ENCODE peak calls at places on chromosomes 11 and 22, in ten cellular contexts. J is lower lobe of right lung; S is mesenchymal stem cell; G is HFF-Myc; V is AG09309; A is fibroblast of pulmonary artery; X is H7; I is CD4-positive, alpha-beta memory T cell; O is CD8-positive, alpha-beta memory T cell; U is ovary. C is an unnamed sample.

GRCh38 chr11:121366970-121367369 is 74.4 kb downstream of the SC5D start:
- DNase-seq in G (no peak), S (peak; percentile 24), I (no peak), U (no peak), J (no peak), O (no peak), X (no peak), V (no peak), A (no peak), C (no peak)

GRCh38 chr22:42622061-42622710 is 7.5 kb upstream of the POLDIP3 start:
- DNase-seq in X (peak; percentile 58), I (no peak), J (no peak), A (no peak), S (no peak), G (no peak), V (no peak), O (no peak), U (no peak), C (no peak)

GRCh38 chr11:10042699-10043098 is 251.3 kb downstream of the SBF2 start:
- DNase-seq in J (no peak), I (no peak), X (no peak), O (no peak), G (no peak), A (no peak), U (no peak), S (no peak), V (no peak), C (no peak)

GRCh38 chr11:19422257-19422656 is 181.5 kb upstream of the E2F8 start:
- DNase-seq in S (no peak), J (no peak), A (no peak), G (no peak), V (no peak), I (no peak), X (no peak), O (no peak), U (no peak), C (no peak)

GRCh38 chr11:17721242-17721999 is 2.0 kb downstream of the MYOD1 start:
- DNase-seq in J (no peak), A (no peak), X (peak; percentile 73), U (no peak), S (no peak), V (no peak), O (peak; percentile 35), G (no peak), I (no peak), C (no peak)

GRCh38 chr11:1083621-1084551 is 9.2 kb downstream of the MUC2 start:
- DNase-seq in V (no peak), U (peak; percentile 31), A (no peak), O (peak; percentile 29), I (no peak), G (no peak), X (peak; percentile 63), J (peak; percentile 43), S (no peak), C (no peak)

GRCh38 chr22:43424865-43425630 is 13.2 kb downstream of the MPPED1 start:
- DNase-seq in O (no peak), A (no peak), S (no peak), V (no peak), I (no peak), G (no peak), J (peak; percentile 44), U (no peak), X (peak; percentile 64), C (no peak)

GRCh38 chr22:17919276-17920144 is 104.9 kb downstream of the MICAL3 start:
- DNase-seq in A (no peak), V (no peak), G (no peak), I (no peak), X (no peak), U (no peak), S (peak; percentile 21), J (no peak), O (no peak), C (no peak)

GRCh38 chr11:10418259-10418949 is 36.7 kb upstream of the AMPD3 start:
- DNase-seq in X (no peak), I (no peak), S (no peak), O (no peak), J (no peak), U (no peak), A (peak; percentile 56), V (peak; percentile 84), G (no peak), C (no peak)

GRCh38 chr22:35568751-35569725 is 28.4 kb downstream of the RASD2 start:
- DNase-seq in X (no peak), G (no peak), U (no peak), O (no peak), J (no peak), V (peak; percentile 44), I (no peak), A (peak; percentile 32), S (no peak), C (no peak)

GRCh38 chr11:112999518-112999917 is 38.3 kb downstream of the NCAM1 start:
- DNase-seq in G (no peak), O (no peak), J (no peak), V (no peak), I (no peak), U (no peak), A (no peak), S (no peak), X (no peak), C (no peak)

GRCh38 chr11:92954003-92954402 is 15.4 kb upstream of the MTNR1B start:
- DNase-seq in V (no peak), U (no peak), S (no peak), I (no peak), O (no peak), G (no peak), J (no peak), X (no peak), A (no peak), C (no peak)

GRCh38 chr11:124923296-124923695 is 4.2 kb downstream of the HEPN1 start:
- DNase-seq in I (no peak), V (no peak), S (no peak), U (no peak), X (no peak), J (no peak), G (no peak), A (no peak), O (no peak), C (no peak)

GRCh38 chr11:22752908-22753310 is 76.7 kb downstream of the SVIP start:
- DNase-seq in I (no peak), S (no peak), G (no peak), X (no peak), U (no peak), J (no peak), A (no peak), V (no peak), O (no peak), C (no peak)

GRCh38 chr11:14141676-14142075 is 179.2 kb downstream of the SPON1 start:
- DNase-seq in J (no peak), G (no peak), U (no peak), I (no peak), O (no peak), X (no peak), V (no peak), S (no peak), A (no peak), C (no peak)

GRCh38 chr11:65576867-65577755 is 1.3 kb downstream of the EHBP1L1 start:
- DNase-seq in G (no peak), U (peak; percentile 59), O (peak; percentile 65), A (peak; percentile 51), J (peak; percentile 85), V (no peak), S (peak; percentile 78), I (no peak), X (no peak), C (no peak)

GRCh38 chr11:127804775-127805446 is 782.4 kb downstream of the ETS1 start:
- DNase-seq in X (no peak), V (no peak), A (no peak), U (no peak), S (no peak), I (no peak), J (no peak), G (no peak), O (no peak), C (no peak)

GRCh38 chr11:26323837-26324236 is 8.1 kb upstream of the ANO3 start:
- DNase-seq in G (no peak), A (no peak), I (no peak), S (no peak), V (no peak), J (no peak), O (no peak), X (no peak), U (no peak), C (no peak)

GRCh38 chr22:37026325-37026724 is 6.8 kb downstream of the MPST start:
- DNase-seq in A (no peak), U (no peak), I (no peak), V (no peak), X (no peak), G (no peak), S (no peak), J (no peak), O (no peak), C (no peak)
- H3K4me3 ChIP-seq in A (no peak overlapping the region), U (no peak overlapping the region), I (no peak overlapping the region), V (no peak overlapping the region), X (no peak overlapping the region), G (no peak overlapping the region), S (no peak overlapping the region), J (no peak overlapping the region), O (no peak overlapping the region), C (no peak overlapping the region)

GRCh38 chr11:126113963-126114362 is 51.3 kb upstream of the CDON start:
- DNase-seq in V (no peak), S (no peak), J (no peak), X (no peak), I (no peak), G (no peak), O (no peak), A (no peak), U (peak; percentile 44), C (no peak)
- H3K4me3 ChIP-seq in V (no peak overlapping the region), S (no peak overlapping the region), J (no peak overlapping the region), X (no peak overlapping the region), I (no peak overlapping the region), G (no peak overlapping the region), O (no peak overlapping the region), A (no peak overlapping the region), U (no peak overlapping the region), C (no peak overlapping the region)

GRCh38 chr11:105723269-105723668 is 113.4 kb downstream of the GRIA4 start:
- DNase-seq in X (no peak), A (no peak), V (no peak), I (no peak), J (no peak), O (no peak), U (no peak), G (no peak), S (no peak), C (no peak)

GRCh38 chr11:105718641-105719040 is 108.8 kb downstream of the GRIA4 start:
- DNase-seq in U (no peak), O (no peak), I (no peak), V (no peak), X (no peak), S (peak; percentile 21), A (no peak), G (no peak), J (no peak), C (peak; percentile 94)

GRCh38 chr11:105719073-105719846 is 109.4 kb downstream of the GRIA4 start:
- DNase-seq in J (no peak), O (no peak), A (peak; percentile 17), V (no peak), S (peak; percentile 97), G (peak; percentile 4), U (no peak), X (no peak), I (no peak), C (peak; percentile 91)

GRCh38 chr11:105720096-105720495 is 110.2 kb downstream of the GRIA4 start:
- DNase-seq in U (no peak), X (no peak), G (no peak), O (no peak), S (no peak), A (no peak), V (no peak), J (no peak), I (no peak), C (no peak)
- H3K4me3 ChIP-seq in U (no peak overlapping the region), X (no peak overlapping the region), G (no peak overlapping the region), O (no peak overlapping the region), S (no peak overlapping the region), A (no peak overlapping the region), V (no peak overlapping the region), J (no peak overlapping the region), I (no peak overlapping the region), C (no peak overlapping the region)

GRCh38 chr11:117143390-117143789 is 697 bp upstream of the PAFAH1B2 start:
- DNase-seq in J (peak; percentile 61), G (peak; percentile 33), U (peak; percentile 69), O (no peak), V (no peak), I (peak; percentile 14), A (peak; percentile 58), S (peak; percentile 44), X (peak; percentile 64), C (no peak)
- H3K4me3 ChIP-seq in J (peak overlapping the region; percentile 91), G (peak overlapping the region; percentile 94), U (peak overlapping the region; percentile 86), O (peak overlapping the region; percentile 98), V (peak overlapping the region; percentile 98), I (peak overlapping the region; percentile 93), A (peak overlapping the region; percentile 77), S (no peak overlapping the region), X (peak overlapping the region; percentile 86), C (peak overlapping the region; percentile 67)